ENCODE peak calls at places on chromosomes 2 and 18, in eight cellular contexts. N is activated naive CD4-positive, alpha-beta T cell treated with anti-CD3 and anti-CD28 coated beads for 36 hours; X is Panc1; M is GM12865; Z is NCI-H1092 treated with DMSO at 0.1 percent for 48 hours; Q is T-cell; B is naive thymus-derived CD4-positive, alpha-beta T cell; S is stimulated activated CD4-positive, alpha-beta T cell treated with anti-CD3 and anti-CD28 coated beads, Interleukin-2, amount 100 ng/mL, for 24 hours. H is an unnamed sample.

GRCh38 chr2:190948671-190949070 is 65.3 kb downstream of the STAT1 start:
- DNase-seq in N (peak), X (no peak), M (no peak), Z (no peak), Q (no peak), B (no peak), S (no peak), H (no peak)

GRCh38 chr2:111705711-111706323 is 178.2 kb downstream of the ANAPC1 start:
- DNase-seq in N (peak), X (peak), M (peak), Z (no peak), Q (no peak), B (no peak), S (peak), H (peak)

GRCh38 chr2:240509667-240510512 is 47.9 kb downstream of the ANKMY1 start:
- DNase-seq in N (no peak), X (no peak), M (no peak), Z (no peak), Q (peak), B (no peak), S (no peak), H (no peak)

GRCh38 chr2:227013881-227014280 is 150.1 kb downstream of the COL4A4 start:
- DNase-seq in N (no peak), X (no peak), M (no peak), Z (no peak), Q (no peak), B (no peak), S (no peak), H (no peak)

GRCh38 chr2:26892916-26893524 is 45.1 kb downstream of the DPYSL5 start:
- DNase-seq in N (no peak), X (no peak), M (no peak), Z (no peak), Q (no peak), B (no peak), S (no peak), H (no peak)

GRCh38 chr2:161992526-161992925 is 81.5 kb downstream of the DPP4 start:
- DNase-seq in N (peak), X (no peak), M (peak), Z (no peak), Q (peak), B (peak), S (peak), H (peak)

GRCh38 chr2:189506514-189506976 is 65.3 kb downstream of the WDR75 start:
- DNase-seq in N (peak), X (no peak), M (no peak), Z (no peak), Q (no peak), B (no peak), S (peak), H (no peak)

GRCh38 chr2:201765799-201766198 is 14.9 kb downstream of the ALS2 start:
- DNase-seq in N (no peak), X (no peak), M (no peak), Z (no peak), Q (no peak), B (no peak), S (no peak), H (no peak)

GRCh38 chr18:76461148-76461547 is 33.9 kb downstream of the ZNF516 start:
- DNase-seq in N (no peak), X (no peak), M (no peak), Z (no peak), Q (no peak), B (no peak), S (no peak), H (no peak)